ENCODE peak calls at places on chromosomes 6 and 20, in five cellular contexts. M is body of pancreas, F is stomach, D is heart left ventricle, G is ovary. S is an unnamed sample. For H3K4me1, the result is how much of the 10 kb centered on the place peaks cover.

GRCh38 chr20:62577447-62577846 is 64.9 kb upstream of the SLCO4A1 start:
- DNase-seq in D (peak), F (peak), G (no peak), M (peak), S (no peak)

GRCh38 chr6:16403831-16404230 is 165.4 kb downstream of the GMPR start:
- DNase-seq in D (no peak), G (no peak), M (no peak), F (no peak), S (no peak)

GRCh38 chr6:41787219-41787917 is at the start of gene TOMM6:
- DNase-seq in M (peak), G (peak), F (peak), D (peak), S (peak)

GRCh38 chr20:48358176-48358575 is 469.6 kb downstream of the PREX1 start:
- DNase-seq in D (no peak), F (no peak), G (no peak), M (no peak), S (no peak)

GRCh38 chr6:101668496-101668895 is 275.0 kb downstream of the GRIK2 start:
- DNase-seq in F (no peak), G (no peak), M (no peak), D (no peak), S (no peak)

GRCh38 chr20:63284083-63284440 is 8.9 kb upstream of the COL20A1 start:
- DNase-seq in F (no peak), M (no peak), G (no peak), D (no peak), S (no peak)

GRCh38 chr20:2603816-2604505 is 48.5 kb upstream of the NOP56 start:
- DNase-seq in M (no peak), F (no peak), D (no peak), G (no peak), S (no peak)

GRCh38 chr20:21514553-21515251 is 838 bp upstream of the NKX2-2 start:
- DNase-seq in G (no peak), F (no peak), M (no peak), D (no peak), S (no peak)

GRCh38 chr6:127384007-127384406 is 40.6 kb upstream of the ECHDC1 start:
- DNase-seq in M (no peak), F (no peak), G (no peak), D (no peak), S (no peak)

GRCh38 chr20:6533828-6534388 is 233.6 kb upstream of the BMP2 start:
- DNase-seq in D (no peak), F (no peak), M (no peak), G (no peak), S (no peak)

GRCh38 chr20:23139524-23139923 is 53.4 kb upstream of the CD93 start:
- DNase-seq in F (no peak), G (no peak), M (no peak), D (no peak), S (no peak)

GRCh38 chr20:3679749-3680700 is 1.8 kb downstream of the ADAM33 start:
- DNase-seq in G (peak), F (peak), M (no peak), D (peak), S (no peak)

GRCh38 chr20:24503352-24503931 is 34.0 kb downstream of the SYNDIG1 start:
- DNase-seq in M (no peak), D (peak), F (no peak), G (no peak), S (no peak)

GRCh38 chr20:12928358-12928754 is 80.4 kb upstream of the SPTLC3 start:
- DNase-seq in G (no peak), F (no peak), M (no peak), D (no peak), S (no peak)

GRCh38 chr6:121437861-121438651 is 2.6 kb downstream of the GJA1 start:
- DNase-seq in M (peak), D (no peak), F (no peak), G (peak), S (no peak)

GRCh38 chr6:129730477-129731165 is 20.6 kb upstream of the ARHGAP18 start:
- DNase-seq in M (peak), F (no peak), G (no peak), D (no peak), S (no peak)

GRCh38 chr20:48523191-48523757 is 304.5 kb downstream of the PREX1 start:
- DNase-seq in D (no peak), F (no peak), M (peak), G (no peak), S (no peak)

GRCh38 chr20:4555188-4555893 is 166.4 kb upstream of the PRND start:
- DNase-seq in M (no peak), F (no peak), G (no peak), D (no peak), S (no peak)

DNA sequence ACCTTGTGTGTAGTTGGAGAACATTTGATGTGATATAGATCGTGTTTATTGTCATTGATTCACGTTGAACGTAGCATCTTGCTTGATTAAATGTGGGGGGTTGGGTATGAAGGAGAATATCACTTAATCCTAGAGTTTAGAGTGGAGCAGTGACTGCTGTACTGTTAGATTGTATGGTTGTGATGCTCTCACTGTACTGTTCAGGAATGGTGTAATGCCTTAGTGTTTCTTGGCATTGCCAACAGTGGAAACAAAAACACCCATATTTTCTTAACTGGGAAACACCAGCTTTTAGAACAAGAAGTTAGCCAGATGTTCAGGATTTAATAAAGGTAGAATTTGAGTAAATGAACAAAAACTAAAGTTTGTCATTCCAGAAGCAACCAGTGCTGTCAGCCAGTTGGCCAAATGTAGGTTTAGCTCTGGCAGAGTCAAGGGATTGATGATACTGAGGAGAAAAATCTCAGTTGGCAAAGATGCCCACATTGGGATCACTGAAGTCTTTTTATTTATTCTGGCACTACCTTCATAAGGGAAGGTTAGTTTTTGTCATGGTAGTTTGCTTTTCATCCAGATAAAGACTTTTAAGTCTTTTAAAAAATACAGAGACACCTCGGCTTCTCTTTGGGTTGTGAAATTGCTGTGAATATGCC is 129.9 kb downstream of the JARID2 start:
- DNase-seq in G (no peak), D (no peak), F (no peak), M (no peak), S (no peak)
- H3K4me1 ChIP-seq in G (under half), D (under half), F (under half), M (under half), S (under half)

GRCh38 chr20:36574278-36575065 is 1.1 kb downstream of the TGIF2 start:
- DNase-seq in G (peak), F (peak), M (peak), D (peak), S (no peak)
- TF ChIP-seq POLR2A in G (peak), F (no peak), M (peak), D (no peak), S (no peak)

GRCh38 chr6:44063561-44064059 is 63.6 kb downstream of the MRPL14 start:
- DNase-seq in G (no peak), F (no peak), M (no peak), D (no peak), S (no peak)
- H3K4me1 ChIP-seq in G (under half), F (under half), M (under half), D (half or more), S (half or more)

DNA sequence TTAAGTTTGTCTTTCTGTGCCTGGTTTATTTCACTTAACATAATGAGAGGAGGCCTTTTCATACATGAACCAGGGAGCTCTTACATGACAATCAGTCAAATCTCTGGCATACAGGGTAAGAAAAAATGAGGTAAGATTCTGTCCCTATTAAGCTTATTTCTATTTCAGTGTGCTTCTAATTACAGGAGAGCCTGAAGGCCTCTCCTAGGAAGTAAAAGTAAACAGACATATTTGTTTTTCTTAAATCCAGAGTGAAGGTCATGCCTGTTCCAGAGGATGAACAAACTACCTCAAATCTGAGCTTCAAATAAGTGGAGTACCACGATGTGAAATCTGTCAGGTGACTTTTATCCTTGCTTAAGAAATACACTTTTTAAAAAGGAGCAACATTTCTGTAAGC is 72.6 kb downstream of the POPDC3 start:
- DNase-seq in M (no peak), F (no peak), D (no peak), G (no peak), S (no peak)
- TF ChIP-seq POLR2A in M (no peak), F (no peak), D (no peak), G (no peak), S (no peak)

GRCh38 chr20:38144608-38145093 is 20.4 kb downstream of the TGM2 start:
- DNase-seq in D (no peak), G (no peak), F (no peak), M (no peak), S (no peak)
- H3K4me1 ChIP-seq in D (under half), G (under half), F (under half), M (under half), S (under half)

GRCh38 chr20:10433623-10434466 is at the start of gene MKKS:
- DNase-seq in D (peak), G (peak), M (peak), F (peak), S (peak)
- TF ChIP-seq POLR2A in D (peak), G (peak), M (peak), F (no peak), S (peak)

DNA sequence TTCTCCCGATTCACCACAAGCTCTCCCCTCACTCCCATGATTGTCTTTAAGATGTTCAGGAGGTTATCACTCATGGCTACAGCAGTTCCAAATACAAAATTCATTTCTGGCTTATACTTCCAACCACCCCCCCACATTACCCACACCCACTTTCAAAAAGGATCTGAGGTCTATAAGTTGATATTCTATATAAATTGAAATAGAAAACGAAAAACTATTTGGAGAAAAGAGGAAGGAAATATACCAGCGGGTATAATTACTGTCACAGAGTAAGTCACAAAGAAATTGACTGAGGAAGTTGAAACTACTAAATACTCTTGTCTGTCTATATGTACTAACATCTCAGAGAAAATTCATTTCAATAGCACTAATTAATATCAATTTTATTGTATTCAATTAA is 112.7 kb upstream of the TNFAIP3 start:
- DNase-seq in F (no peak), M (no peak), D (no peak), G (no peak), S (no peak)
- H3K4me1 ChIP-seq in F (under half), M (under half), D (under half), G (under half), S (under half)

GRCh38 chr6:13411484-13411883 is 75.9 kb downstream of the GFOD1 start:
- DNase-seq in M (no peak), G (no peak), F (no peak), D (no peak), S (no peak)
- TF ChIP-seq POLR2A in M (no peak), G (no peak), F (no peak), D (no peak), S (no peak)

DNA sequence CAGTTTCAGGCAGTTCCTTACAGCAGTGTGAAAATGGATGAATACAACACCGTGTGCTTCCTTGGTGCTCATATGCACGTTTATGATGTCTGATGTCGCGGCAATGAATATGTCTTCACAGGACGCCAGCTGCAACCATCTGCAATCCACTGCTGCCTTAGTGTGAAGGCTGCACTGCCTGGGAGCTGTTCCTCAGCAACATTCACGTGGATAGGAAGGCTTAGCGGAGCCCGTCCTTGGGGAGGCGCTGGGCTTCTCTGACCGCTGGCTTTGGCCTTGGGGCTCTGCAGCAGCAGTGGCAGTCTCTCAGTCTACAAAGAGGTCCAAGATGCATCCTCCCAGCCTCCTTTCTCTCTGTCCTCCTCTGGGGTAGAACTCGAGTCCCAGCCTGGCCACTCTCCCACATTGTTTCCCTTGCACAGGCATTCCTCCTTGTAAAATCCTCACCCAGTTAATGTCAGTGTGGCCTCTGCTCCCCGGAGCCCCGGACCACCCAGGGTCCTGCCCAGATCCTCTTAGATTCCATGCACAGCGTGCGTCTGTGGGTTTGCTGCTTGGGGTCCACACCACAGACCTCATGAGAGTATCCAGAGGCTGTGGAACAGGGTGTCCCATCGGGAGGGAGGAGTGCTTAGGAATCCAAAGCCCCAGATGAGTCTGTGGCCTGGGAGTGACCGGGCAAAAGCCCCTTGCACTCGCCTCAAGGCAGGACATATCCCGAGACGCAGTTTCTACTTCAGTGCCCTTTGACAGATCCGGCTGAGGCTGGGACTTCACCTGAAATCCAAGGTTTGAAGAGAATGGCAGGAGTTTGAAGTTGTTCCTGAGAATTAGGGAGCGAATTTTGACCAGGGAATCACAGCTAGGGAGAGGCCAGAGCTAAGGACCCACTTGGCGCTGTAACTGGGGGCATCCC is 181.3 kb downstream of the THBS2 start:
- DNase-seq in M (no peak), G (no peak), D (peak), F (no peak), S (peak)
- H3K4me1 ChIP-seq in M (under half), G (under half), D (under half), F (under half), S (under half)

GRCh38 chr6:32127717-32128592 is at the start of gene ATF6B:
- DNase-seq in D (peak), M (peak), F (peak), G (peak), S (peak)
- TF ChIP-seq POLR2A in D (peak), M (no peak), F (no peak), G (peak), S (peak)

S was measured in esophagus muscularis mucosa.